ENCODE peak calls at places on chromosomes 13 and 19, in four cellular contexts. One of them, this sample, is unnamed.

GRCh38 chr19:55685776-55686175 is 10.8 kb downstream of the EPN1 start:
- DNase-seq in H1: no peak
- DNase-seq in H9: no peak
- DNase-seq in mesendoderm: no peak
- DNase-seq in this sample: no peak

GRCh38 chr13:62418872-62419271 is 1003.2 kb upstream of the PCDH20 start:
- DNase-seq in H1: no peak
- DNase-seq in H9: no peak
- DNase-seq in mesendoderm: no peak
- DNase-seq in this sample: peak

GRCh38 chr19:17385878-17386611 is 8.0 kb downstream of the CCDC194 start:
- DNase-seq in H1: peak
- DNase-seq in H9: peak
- DNase-seq in mesendoderm: peak
- DNase-seq in this sample: peak

GRCh38 chr13:113796211-113796875 is 37.3 kb downstream of the TMEM255B start:
- DNase-seq in H1: no peak
- DNase-seq in H9: no peak
- DNase-seq in mesendoderm: no peak
- DNase-seq in this sample: no peak

GRCh38 chr19:42816901-42817300 is 51.4 kb upstream of the PSG8 start:
- DNase-seq in H1: no peak
- DNase-seq in H9: no peak
- DNase-seq in mesendoderm: no peak
- DNase-seq in this sample: peak

GRCh38 chr13:80562423-80562822 is 221.5 kb upstream of the SPRY2 start:
- DNase-seq in H1: no peak
- DNase-seq in H9: no peak
- DNase-seq in mesendoderm: no peak
- DNase-seq in this sample: no peak

GRCh38 chr13:46207828-46208227 is 3.9 kb upstream of the LRRC63 start:
- DNase-seq in H1: no peak
- DNase-seq in H9: no peak
- DNase-seq in mesendoderm: no peak
- DNase-seq in this sample: no peak

GRCh38 chr19:16398530-16399241 is 73.1 kb downstream of the EPS15L1 start:
- DNase-seq in H1: no peak
- DNase-seq in H9: no peak
- DNase-seq in mesendoderm: no peak
- DNase-seq in this sample: peak

GRCh38 chr19:55165952-55166529 is 372 bp downstream of the DNAAF3 start:
- DNase-seq in H1: peak
- DNase-seq in H9: peak
- DNase-seq in mesendoderm: peak
- DNase-seq in this sample: peak

GRCh38 chr13:29893438-29893837 is 43.0 kb upstream of the UBL3 start:
- DNase-seq in H1: no peak
- DNase-seq in H9: no peak
- DNase-seq in mesendoderm: no peak
- DNase-seq in this sample: peak

GRCh38 chr19:58097783-58098681 is at the start of gene ZSCAN18:
- DNase-seq in H1: peak
- DNase-seq in H9: peak
- DNase-seq in mesendoderm: peak
- DNase-seq in this sample: peak

GRCh38 chr13:52452470-52452869 is 2.0 kb upstream of the VPS36 start:
- DNase-seq in H1: no peak
- DNase-seq in H9: no peak
- DNase-seq in mesendoderm: no peak
- DNase-seq in this sample: no peak

GRCh38 chr13:26721251-26721939 is 39.2 kb downstream of the GPR12 start:
- DNase-seq in H1: no peak
- DNase-seq in H9: no peak
- DNase-seq in mesendoderm: no peak
- DNase-seq in this sample: no peak

GRCh38 chr19:51750381-51751124 is 1.1 kb downstream of the FPR1 start:
- DNase-seq in H1: no peak
- DNase-seq in H9: no peak
- DNase-seq in mesendoderm: no peak
- DNase-seq in this sample: no peak
- H3K56ac ChIP-seq in H1: no peak
- H3K56ac ChIP-seq in H9: no peak
- H3K56ac ChIP-seq in mesendoderm: no peak
- H3K56ac ChIP-seq in this sample: no peak

GRCh38 chr19:51185069-51185867 is 39.6 kb upstream of the CD33 start:
- DNase-seq in H1: no peak
- DNase-seq in H9: no peak
- DNase-seq in mesendoderm: no peak
- DNase-seq in this sample: no peak
- H4K8ac ChIP-seq in H1: peak
- H4K8ac ChIP-seq in H9: no peak
- H4K8ac ChIP-seq in mesendoderm: no peak
- H4K8ac ChIP-seq in this sample: no peak

DNA sequence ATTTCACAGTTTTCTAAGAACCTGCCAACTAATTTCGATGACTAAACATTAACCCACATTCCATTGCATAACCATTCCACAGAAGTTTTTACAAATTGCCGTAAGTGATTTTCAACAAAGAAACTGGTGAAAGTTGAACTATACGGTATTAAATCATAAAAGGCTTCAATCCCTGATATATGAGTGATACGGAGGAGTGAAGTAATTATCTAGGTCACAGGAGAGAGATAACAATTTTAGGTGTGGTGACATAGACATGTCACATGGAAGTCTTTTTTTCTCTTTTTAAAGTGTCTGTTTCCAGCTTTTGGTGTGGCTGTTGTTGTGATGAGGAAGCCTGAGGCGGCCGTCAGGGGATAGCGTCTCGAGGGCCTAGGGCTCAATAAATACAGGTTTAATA is 29.4 kb downstream of the TBC1D4 start:
- DNase-seq in H1: no peak
- DNase-seq in H9: no peak
- DNase-seq in mesendoderm: no peak
- DNase-seq in this sample: no peak
- H3K56ac ChIP-seq in H1: no peak
- H3K56ac ChIP-seq in H9: no peak
- H3K56ac ChIP-seq in mesendoderm: no peak
- H3K56ac ChIP-seq in this sample: no peak

GRCh38 chr19:13951799-13952153 is 533 bp upstream of the DCAF15 start:
- DNase-seq in H1: no peak
- DNase-seq in H9: no peak
- DNase-seq in mesendoderm: no peak
- DNase-seq in this sample: no peak

GRCh38 chr19:13954185-13954584 is 1.9 kb downstream of the DCAF15 start:
- DNase-seq in H1: no peak
- DNase-seq in H9: no peak
- DNase-seq in mesendoderm: no peak
- DNase-seq in this sample: no peak

GRCh38 chr19:13951043-13951442 is 1.3 kb upstream of the DCAF15 start:
- DNase-seq in H1: no peak
- DNase-seq in H9: no peak
- DNase-seq in mesendoderm: no peak
- DNase-seq in this sample: no peak

GRCh38 chr19:13953021-13953531 is 767 bp downstream of the DCAF15 start:
- DNase-seq in H1: no peak
- DNase-seq in H9: peak
- DNase-seq in mesendoderm: peak
- DNase-seq in this sample: peak

GRCh38 chr19:13952154-13953020 is at the start of gene DCAF15:
- DNase-seq in H1: peak
- DNase-seq in H9: peak
- DNase-seq in mesendoderm: peak
- DNase-seq in this sample: peak
- H4K8ac ChIP-seq in H1: peak
- H4K8ac ChIP-seq in H9: no peak
- H4K8ac ChIP-seq in mesendoderm: peak
- H4K8ac ChIP-seq in this sample: peak

GRCh38 chr19:4575267-4575793 is 15.8 kb upstream of the SEMA6B start:
- DNase-seq in H1: peak
- DNase-seq in H9: peak
- DNase-seq in mesendoderm: peak
- DNase-seq in this sample: peak
- H3K56ac ChIP-seq in H1: no peak
- H3K56ac ChIP-seq in H9: no peak
- H3K56ac ChIP-seq in mesendoderm: peak
- H3K56ac ChIP-seq in this sample: peak

DNA sequence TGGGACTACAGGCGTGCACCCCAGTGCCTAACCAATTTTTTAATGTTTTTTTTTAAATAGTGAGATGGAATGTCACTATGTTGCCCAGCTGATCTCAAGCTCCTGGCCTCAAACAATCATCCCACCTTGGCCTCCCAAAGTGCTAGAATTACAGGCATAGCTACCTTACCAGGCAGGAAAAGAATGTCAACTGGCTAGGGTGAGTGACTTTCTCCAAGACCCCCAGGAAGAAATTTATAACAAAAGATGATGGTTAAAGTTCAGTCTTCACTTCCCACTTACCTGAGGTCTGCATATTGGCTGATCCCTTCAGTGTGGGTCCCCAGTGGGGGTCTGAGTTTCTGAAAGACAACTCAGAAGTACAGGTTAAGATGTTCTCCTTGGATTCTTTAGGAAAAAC is 893.0 kb downstream of the UQCRFS1 start:
- DNase-seq in H1: no peak
- DNase-seq in H9: no peak
- DNase-seq in mesendoderm: no peak
- DNase-seq in this sample: no peak
- H4K8ac ChIP-seq in H1: no peak
- H4K8ac ChIP-seq in H9: no peak
- H4K8ac ChIP-seq in mesendoderm: no peak
- H4K8ac ChIP-seq in this sample: no peak

GRCh38 chr13:96426160-96426559 is 336.3 kb downstream of the HS6ST3 start:
- DNase-seq in H1: no peak
- DNase-seq in H9: no peak
- DNase-seq in mesendoderm: no peak
- DNase-seq in this sample: no peak

GRCh38 chr13:96428904-96429303 is 339.0 kb downstream of the HS6ST3 start:
- DNase-seq in H1: no peak
- DNase-seq in H9: no peak
- DNase-seq in mesendoderm: no peak
- DNase-seq in this sample: no peak

DNA sequence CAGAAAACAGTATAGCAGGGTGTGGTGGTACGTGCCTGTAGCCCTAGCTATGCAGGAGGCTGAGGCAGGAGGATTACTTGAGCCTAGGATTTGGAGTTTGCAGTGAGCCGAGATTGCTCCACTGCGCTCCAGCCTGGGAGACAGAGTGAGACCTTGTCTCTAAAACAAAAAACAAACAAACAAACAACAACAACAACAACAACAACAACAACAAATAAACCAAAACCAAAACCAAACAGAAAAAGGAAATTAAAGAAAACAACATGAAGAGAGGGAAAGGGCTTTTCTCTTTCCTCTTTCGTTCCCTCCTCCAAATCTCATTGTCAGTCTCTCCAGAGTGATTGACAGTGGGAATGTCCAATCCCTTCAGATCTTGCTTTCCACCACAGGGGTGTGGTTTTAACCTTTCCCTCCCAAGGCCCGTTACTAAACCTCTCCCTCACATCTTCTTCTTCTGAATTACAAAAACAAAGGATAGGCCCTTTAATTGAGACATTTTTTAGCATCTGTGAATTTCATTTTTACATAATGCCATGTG is 341.2 kb downstream of the HS6ST3 start:
- DNase-seq in H1: no peak
- DNase-seq in H9: no peak
- DNase-seq in mesendoderm: peak
- DNase-seq in this sample: no peak
- H3K56ac ChIP-seq in H1: no peak
- H3K56ac ChIP-seq in H9: no peak
- H3K56ac ChIP-seq in mesendoderm: no peak
- H3K56ac ChIP-seq in this sample: no peak

DNA sequence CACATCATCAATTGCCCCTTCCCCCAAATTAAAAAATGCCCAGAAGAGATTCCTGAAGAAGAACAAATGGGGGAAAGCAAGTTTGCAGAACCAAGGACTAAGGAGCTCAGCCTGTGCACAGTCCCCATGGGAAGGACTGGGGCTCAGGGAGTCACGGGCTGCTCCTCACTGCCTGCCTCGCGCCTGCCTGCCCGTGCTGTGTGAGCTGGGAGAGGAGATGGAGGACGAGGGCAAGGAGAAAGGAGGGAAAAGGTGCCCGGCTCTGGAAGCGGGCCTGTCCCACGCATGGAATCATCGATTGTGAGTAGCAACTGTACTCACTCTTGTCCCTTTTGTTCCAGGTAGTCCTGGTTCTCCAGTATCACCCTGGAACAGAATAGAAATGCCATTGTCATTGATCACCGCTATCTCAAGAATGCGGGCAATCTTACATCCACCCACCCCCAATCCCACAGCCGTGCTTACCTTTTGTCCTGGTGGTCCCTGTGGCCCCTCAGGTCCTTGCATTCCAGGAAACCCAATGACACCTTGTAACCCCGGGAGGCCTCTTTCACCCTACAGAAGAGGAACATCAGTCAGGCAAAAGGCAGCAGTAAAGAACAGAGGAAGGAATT is 93.4 kb downstream of the COL4A1 start:
- DNase-seq in H1: no peak
- DNase-seq in H9: no peak
- DNase-seq in mesendoderm: peak
- DNase-seq in this sample: no peak
- H4K8ac ChIP-seq in H1: no peak
- H4K8ac ChIP-seq in H9: no peak
- H4K8ac ChIP-seq in mesendoderm: no peak
- H4K8ac ChIP-seq in this sample: no peak